ENCODE peak calls at places on chromosomes 1 and 21, in nine cellular contexts. M, T, W, Z, R, A, L, V and I are unnamed samples.

GRCh38 chr1:241518447-241519307 is 878 bp downstream of the FH start:
- DNase-seq in T (peak; percentile 64), L (no peak), Z (peak; percentile 25), M (no peak), A (no peak), W (no peak), V (peak; percentile 5), R (no peak), I (no peak)

GRCh38 chr1:94382163-94382562 is 36.0 kb upstream of the ABCD3 start:
- DNase-seq in Z (peak; percentile 88), A (no peak), W (no peak), R (peak; percentile 78), T (no peak), V (peak; percentile 92), M (no peak), L (no peak), I (no peak)

GRCh38 chr1:104463126-104463697 is 713.5 kb downstream of the AMY1C start:
- DNase-seq in A (no peak), V (no peak), W (no peak), Z (no peak), R (no peak), T (no peak), M (no peak), L (no peak), I (no peak)

GRCh38 chr1:108719654-108720435 is 7.1 kb downstream of the FNDC7 start:
- DNase-seq in M (peak; percentile 36), L (no peak), T (peak; percentile 44), R (no peak), Z (no peak), V (no peak), W (no peak), A (no peak), I (no peak)

GRCh38 chr1:229325873-229326502 is 16.9 kb downstream of the CCSAP start:
- DNase-seq in T (no peak), V (no peak), R (no peak), A (no peak), L (no peak), M (no peak), W (no peak), Z (no peak), I (no peak)

GRCh38 chr1:239723821-239724367 is 337.5 kb downstream of the CHRM3 start:
- DNase-seq in A (no peak), Z (no peak), T (no peak), L (no peak), M (no peak), V (no peak), R (no peak), W (no peak), I (no peak)

GRCh38 chr21:33881689-33882440 is 33.7 kb downstream of the ATP5PO start:
- DNase-seq in W (no peak), T (no peak), M (no peak), V (no peak), Z (no peak), L (no peak), A (no peak), R (no peak), I (no peak)

GRCh38 chr1:97621955-97622354 is 298.9 kb downstream of the DPYD start:
- DNase-seq in V (no peak), L (no peak), W (no peak), M (no peak), T (no peak), Z (no peak), R (no peak), A (no peak), I (no peak)

GRCh38 chr1:9197186-9198099 is 37.1 kb upstream of the H6PD start:
- DNase-seq in T (no peak), Z (no peak), W (no peak), V (no peak), R (no peak), L (no peak), A (no peak), M (no peak), I (no peak)

GRCh38 chr1:9194024-9194423 is 40.5 kb upstream of the H6PD start:
- DNase-seq in Z (no peak), A (no peak), L (no peak), M (no peak), W (no peak), T (peak; percentile 68), V (no peak), R (no peak), I (no peak)

GRCh38 chr1:9195651-9196050 is 38.9 kb upstream of the H6PD start:
- DNase-seq in V (no peak), L (no peak), W (no peak), R (no peak), A (no peak), T (no peak), Z (no peak), M (no peak), I (no peak)

GRCh38 chr1:9198538-9199361 is 35.8 kb upstream of the H6PD start:
- DNase-seq in T (peak; percentile 71), M (peak; percentile 80), W (no peak), Z (no peak), A (peak; percentile 76), V (no peak), R (no peak), L (no peak), I (peak; percentile 91)

DNA sequence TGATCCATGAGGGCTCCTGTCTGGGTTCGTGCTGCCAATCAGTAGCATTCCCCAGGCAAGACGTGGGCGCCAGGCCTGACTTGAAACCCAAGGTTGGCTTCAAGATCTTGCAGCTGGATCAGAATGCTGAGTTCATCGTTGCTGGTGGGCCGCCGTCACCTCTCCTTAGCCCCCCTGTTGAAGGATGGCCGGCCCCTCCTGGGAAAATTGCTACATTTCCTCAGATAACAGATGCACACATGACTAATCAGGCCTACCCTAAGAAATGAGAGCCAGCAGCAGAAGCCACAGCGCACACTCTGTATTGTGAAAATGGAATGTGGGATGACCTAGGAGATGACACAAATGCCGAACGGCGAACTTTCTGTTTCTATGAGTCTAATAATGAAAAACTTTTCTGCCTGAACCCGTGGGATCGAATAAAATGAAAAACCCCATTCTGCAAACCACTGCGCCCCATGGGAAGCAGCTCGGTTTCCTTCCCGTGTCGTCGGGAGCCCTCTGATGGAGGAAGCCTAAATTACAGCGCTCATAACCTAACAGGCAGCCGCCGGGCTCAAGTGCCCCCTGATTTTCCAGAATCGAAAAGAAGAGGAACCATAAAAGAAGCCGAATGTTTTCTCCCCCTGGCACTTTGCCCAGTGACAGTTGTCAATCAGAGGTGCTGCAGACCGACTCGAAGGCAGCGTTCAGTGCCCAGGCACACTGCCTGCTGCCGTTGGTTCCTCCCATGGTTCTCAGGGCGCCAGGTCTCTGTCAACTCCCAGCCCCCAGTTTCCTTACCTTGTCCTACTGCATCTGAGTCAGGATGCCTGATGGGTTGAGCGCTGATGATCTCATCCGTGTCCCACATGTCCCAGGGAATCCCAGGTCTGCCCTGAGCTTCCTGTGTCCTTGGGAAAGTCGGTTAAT is 38.2 kb upstream of the H6PD start:
- DNase-seq in Z (peak; percentile 71), A (peak; percentile 80), M (peak; percentile 76), V (peak; percentile 89), L (peak; percentile 39), W (peak; percentile 42), R (peak; percentile 69), T (peak; percentile 80), I (peak; percentile 79)
- H3K27me3 ChIP-seq in Z (no peaks in the 10 kb centered on the region), A (peaks cover 20% of the 10 kb centered on the region), M (peaks cover 30% of the 10 kb centered on the region), V (peaks cover 25% of the 10 kb centered on the region), L (no peaks in the 10 kb centered on the region), W (peaks cover 30% of the 10 kb centered on the region), R (no peaks in the 10 kb centered on the region), T (peaks cover 39% of the 10 kb centered on the region), I (peaks cover 47% of the 10 kb centered on the region)

GRCh38 chr1:40042337-40042736 is 1.8 kb downstream of the CAP1 start:
- DNase-seq in W (no peak), Z (no peak), M (no peak), T (no peak), R (no peak), V (no peak), A (no peak), L (no peak), I (no peak)
- H3K4me3 ChIP-seq in W (peak overlapping the region; percentile 50), Z (no peak overlapping the region), M (no peak overlapping the region), T (no peak overlapping the region), R (peak overlapping the region; percentile 98), V (peak overlapping the region; percentile 63), A (peak overlapping the region; percentile 94), L (peak overlapping the region; percentile 89), I (no peak overlapping the region)

GRCh38 chr1:193184776-193185175 is 1.6 kb downstream of the B3GALT2 start:
- DNase-seq in M (no peak), V (no peak), Z (no peak), R (no peak), W (no peak), L (no peak), A (no peak), T (no peak), I (no peak)
- H3K27me3 ChIP-seq in M (no peaks in the 10 kb centered on the region), V (no peaks in the 10 kb centered on the region), Z (no peaks in the 10 kb centered on the region), R (no peaks in the 10 kb centered on the region), W (no peaks in the 10 kb centered on the region), L (no peaks in the 10 kb centered on the region), A (no peaks in the 10 kb centered on the region), T (no peaks in the 10 kb centered on the region), I (no peaks in the 10 kb centered on the region)

DNA sequence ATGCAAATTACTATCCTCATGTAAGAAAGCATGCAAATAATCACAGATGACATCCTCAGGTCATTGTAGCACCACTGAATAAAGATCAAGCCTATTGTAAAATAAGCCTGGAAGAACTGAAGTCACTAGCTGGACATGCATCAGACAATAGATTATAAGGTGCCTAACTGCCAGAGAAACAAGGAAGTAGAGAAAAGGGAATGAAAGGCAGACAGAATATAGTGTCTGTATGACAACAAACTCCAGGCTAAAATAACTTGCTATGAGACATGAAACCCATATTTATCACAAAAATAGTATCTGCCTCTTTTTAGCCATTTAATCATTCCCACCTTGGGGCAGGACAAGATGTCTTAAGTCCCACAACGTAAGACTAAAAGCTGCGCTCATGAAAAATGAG is 108.6 kb downstream of the ENAH start:
- DNase-seq in A (no peak), R (no peak), M (no peak), L (no peak), Z (no peak), V (no peak), W (no peak), T (no peak), I (no peak)
- H3K4me3 ChIP-seq in A (no peak overlapping the region), R (no peak overlapping the region), M (no peak overlapping the region), L (no peak overlapping the region), Z (no peak overlapping the region), V (no peak overlapping the region), W (no peak overlapping the region), T (no peak overlapping the region), I (no peak overlapping the region)

GRCh38 chr1:33656467-33656866 is 184.0 kb downstream of the ZSCAN20 start:
- DNase-seq in L (no peak), T (no peak), V (no peak), M (no peak), W (no peak), Z (no peak), R (no peak), A (no peak), I (no peak)
- H3K27me3 ChIP-seq in L (no peaks in the 10 kb centered on the region), T (no peaks in the 10 kb centered on the region), V (no peaks in the 10 kb centered on the region), M (no peaks in the 10 kb centered on the region), W (no peaks in the 10 kb centered on the region), Z (no peaks in the 10 kb centered on the region), R (no peaks in the 10 kb centered on the region), A (peaks cover 13% of the 10 kb centered on the region), I (no peaks in the 10 kb centered on the region)